ENCODE peak calls at places on chromosomes 11 and 22, in eight cellular contexts. One of them, this sample, is unnamed.

GRCh38 chr11:74739546-74740270 is 8.5 kb upstream of the CHRDL2 start:
- DNase-seq in A549: peak
- DNase-seq in PC-9: peak
- DNase-seq in neural progenitor cell: peak
- DNase-seq in PC-3: peak
- DNase-seq in H9: peak
- DNase-seq in WERI-Rb-1: peak
- DNase-seq in cardiac muscle cell: peak
- DNase-seq in this sample: peak

GRCh38 chr11:24747275-24748251 is 250.7 kb downstream of the LUZP2 start:
- DNase-seq in A549: no peak
- DNase-seq in PC-3: peak
- DNase-seq in neural progenitor cell: no peak
- DNase-seq in H9: no peak
- DNase-seq in PC-9: no peak
- DNase-seq in WERI-Rb-1: no peak
- DNase-seq in cardiac muscle cell: no peak
- DNase-seq in this sample: no peak

GRCh38 chr11:124893781-124894401 is 3.8 kb downstream of the ROBO4 start:
- DNase-seq in H9: no peak
- DNase-seq in A549: no peak
- DNase-seq in neural progenitor cell: no peak
- DNase-seq in WERI-Rb-1: no peak
- DNase-seq in cardiac muscle cell: no peak
- DNase-seq in PC-3: no peak
- DNase-seq in PC-9: no peak
- DNase-seq in this sample: no peak

GRCh38 chr11:19276859-19277808 is 36.4 kb upstream of the E2F8 start:
- DNase-seq in neural progenitor cell: no peak
- DNase-seq in cardiac muscle cell: peak
- DNase-seq in PC-3: peak
- DNase-seq in H9: no peak
- DNase-seq in PC-9: peak
- DNase-seq in WERI-Rb-1: no peak
- DNase-seq in A549: peak
- DNase-seq in this sample: peak

GRCh38 chr11:16013649-16014275 is 342.6 kb downstream of the SOX6 start:
- DNase-seq in A549: no peak
- DNase-seq in neural progenitor cell: no peak
- DNase-seq in PC-9: no peak
- DNase-seq in H9: no peak
- DNase-seq in cardiac muscle cell: no peak
- DNase-seq in PC-3: no peak
- DNase-seq in WERI-Rb-1: no peak
- DNase-seq in this sample: no peak

GRCh38 chr22:47193606-47194316 is 431.3 kb downstream of the TBC1D22A start:
- DNase-seq in cardiac muscle cell: no peak
- DNase-seq in PC-9: no peak
- DNase-seq in A549: no peak
- DNase-seq in neural progenitor cell: no peak
- DNase-seq in WERI-Rb-1: no peak
- DNase-seq in PC-3: no peak
- DNase-seq in H9: no peak
- DNase-seq in this sample: no peak

GRCh38 chr22:37485006-37485713 is 1.0 kb downstream of the MFNG start:
- DNase-seq in WERI-Rb-1: peak
- DNase-seq in PC-9: no peak
- DNase-seq in neural progenitor cell: no peak
- DNase-seq in PC-3: no peak
- DNase-seq in cardiac muscle cell: no peak
- DNase-seq in A549: no peak
- DNase-seq in H9: no peak
- DNase-seq in this sample: no peak

GRCh38 chr11:47003180-47003877 is 66.8 kb downstream of the CSTPP1 start:
- DNase-seq in cardiac muscle cell: no peak
- DNase-seq in WERI-Rb-1: no peak
- DNase-seq in PC-9: no peak
- DNase-seq in A549: no peak
- DNase-seq in neural progenitor cell: no peak
- DNase-seq in PC-3: no peak
- DNase-seq in H9: no peak
- DNase-seq in this sample: no peak

GRCh38 chr11:58392741-58393140 is 13.9 kb downstream of the OR5B3 start:
- DNase-seq in cardiac muscle cell: no peak
- DNase-seq in WERI-Rb-1: no peak
- DNase-seq in H9: no peak
- DNase-seq in A549: no peak
- DNase-seq in PC-3: peak
- DNase-seq in PC-9: peak
- DNase-seq in neural progenitor cell: no peak
- DNase-seq in this sample: peak

GRCh38 chr11:69368119-69368880 is 74.3 kb downstream of the MYEOV start:
- DNase-seq in PC-9: peak
- DNase-seq in cardiac muscle cell: no peak
- DNase-seq in neural progenitor cell: no peak
- DNase-seq in WERI-Rb-1: no peak
- DNase-seq in H9: peak
- DNase-seq in PC-3: peak
- DNase-seq in A549: no peak
- DNase-seq in this sample: peak

GRCh38 chr11:96456111-96456510 is 66.3 kb downstream of the JRKL start:
- DNase-seq in PC-9: no peak
- DNase-seq in neural progenitor cell: no peak
- DNase-seq in cardiac muscle cell: no peak
- DNase-seq in A549: no peak
- DNase-seq in PC-3: no peak
- DNase-seq in H9: no peak
- DNase-seq in WERI-Rb-1: no peak
- DNase-seq in this sample: no peak

GRCh38 chr11:86955674-86956522 is 703 bp upstream of the FZD4 start:
- DNase-seq in cardiac muscle cell: peak
- DNase-seq in PC-9: peak
- DNase-seq in WERI-Rb-1: peak
- DNase-seq in neural progenitor cell: peak
- DNase-seq in A549: peak
- DNase-seq in H9: peak
- DNase-seq in PC-3: peak
- DNase-seq in this sample: peak

GRCh38 chr22:33875316-33875715 is 45.0 kb downstream of the LARGE1 start:
- DNase-seq in A549: no peak
- DNase-seq in PC-3: no peak
- DNase-seq in H9: no peak
- DNase-seq in PC-9: no peak
- DNase-seq in WERI-Rb-1: no peak
- DNase-seq in cardiac muscle cell: no peak
- DNase-seq in neural progenitor cell: no peak
- DNase-seq in this sample: no peak

GRCh38 chr11:9756878-9757277 is 93.0 kb downstream of the SWAP70 start:
- DNase-seq in WERI-Rb-1: no peak
- DNase-seq in neural progenitor cell: no peak
- DNase-seq in A549: no peak
- DNase-seq in PC-9: no peak
- DNase-seq in PC-3: no peak
- DNase-seq in H9: no peak
- DNase-seq in cardiac muscle cell: no peak
- DNase-seq in this sample: no peak

GRCh38 chr11:61769946-61770683 is 17.7 kb downstream of the MYRF start:
- DNase-seq in PC-9: no peak
- DNase-seq in cardiac muscle cell: no peak
- DNase-seq in neural progenitor cell: no peak
- DNase-seq in WERI-Rb-1: no peak
- DNase-seq in PC-3: no peak
- DNase-seq in A549: no peak
- DNase-seq in H9: no peak
- DNase-seq in this sample: no peak

GRCh38 chr22:23844739-23845202 is 6.0 kb upstream of the DERL3 start:
- DNase-seq in PC-9: no peak
- DNase-seq in cardiac muscle cell: no peak
- DNase-seq in WERI-Rb-1: no peak
- DNase-seq in neural progenitor cell: no peak
- DNase-seq in A549: no peak
- DNase-seq in H9: no peak
- DNase-seq in PC-3: no peak
- DNase-seq in this sample: no peak

GRCh38 chr11:116925050-116925449 is 87.6 kb upstream of the APOA1 start:
- DNase-seq in H9: no peak
- DNase-seq in A549: no peak
- DNase-seq in cardiac muscle cell: no peak
- DNase-seq in PC-3: no peak
- DNase-seq in PC-9: peak
- DNase-seq in neural progenitor cell: peak
- DNase-seq in WERI-Rb-1: no peak
- DNase-seq in this sample: no peak

GRCh38 chr11:94826415-94826814 is 58.3 kb downstream of the AMOTL1 start:
- DNase-seq in WERI-Rb-1: no peak
- DNase-seq in H9: peak
- DNase-seq in A549: no peak
- DNase-seq in PC-9: no peak
- DNase-seq in PC-3: no peak
- DNase-seq in neural progenitor cell: peak
- DNase-seq in cardiac muscle cell: no peak
- DNase-seq in this sample: no peak
- TF ChIP-seq CTCF in WERI-Rb-1: no peak
- TF ChIP-seq CTCF in H9: no peak
- TF ChIP-seq CTCF in A549: no peak
- TF ChIP-seq CTCF in PC-9: no peak
- TF ChIP-seq CTCF in PC-3: no peak
- TF ChIP-seq CTCF in neural progenitor cell: no peak
- TF ChIP-seq CTCF in cardiac muscle cell: no peak
- TF ChIP-seq CTCF in this sample: no peak

GRCh38 chr11:118998822-118999221 is 884 bp downstream of the CENATAC start:
- DNase-seq in neural progenitor cell: peak
- DNase-seq in H9: peak
- DNase-seq in A549: peak
- DNase-seq in WERI-Rb-1: no peak
- DNase-seq in cardiac muscle cell: peak
- DNase-seq in PC-3: peak
- DNase-seq in PC-9: peak
- DNase-seq in this sample: peak
- H3K27ac ChIP-seq in neural progenitor cell: no peak
- H3K27ac ChIP-seq in H9: peak
- H3K27ac ChIP-seq in A549: peak
- H3K27ac ChIP-seq in WERI-Rb-1: no peak
- H3K27ac ChIP-seq in cardiac muscle cell: no peak
- H3K27ac ChIP-seq in PC-3: peak
- H3K27ac ChIP-seq in PC-9: peak
- H3K27ac ChIP-seq in this sample: peak

DNA sequence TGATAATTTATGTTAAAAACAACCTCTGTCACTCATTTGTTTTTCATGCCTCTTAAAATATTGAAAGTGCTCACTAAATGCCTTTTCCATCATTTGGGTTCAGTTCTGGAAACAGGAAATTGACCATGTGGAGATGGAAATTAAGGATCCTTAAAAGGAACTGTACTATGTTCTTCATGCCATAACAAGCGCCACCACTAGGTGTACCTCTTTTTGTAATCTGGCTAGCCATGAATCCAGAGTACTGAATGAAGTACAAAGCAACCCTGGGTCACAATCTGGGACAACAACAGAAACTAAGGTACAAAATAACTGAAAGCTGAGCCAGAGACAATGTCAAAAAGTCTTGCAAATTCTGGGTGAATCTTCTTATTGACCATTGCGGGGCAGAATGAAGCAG is 559.1 kb downstream of the FAM181B start:
- DNase-seq in A549: no peak
- DNase-seq in WERI-Rb-1: no peak
- DNase-seq in H9: no peak
- DNase-seq in PC-3: no peak
- DNase-seq in cardiac muscle cell: no peak
- DNase-seq in neural progenitor cell: peak
- DNase-seq in PC-9: no peak
- DNase-seq in this sample: no peak
- TF ChIP-seq CTCF in A549: no peak
- TF ChIP-seq CTCF in WERI-Rb-1: peak
- TF ChIP-seq CTCF in H9: peak
- TF ChIP-seq CTCF in PC-3: peak
- TF ChIP-seq CTCF in cardiac muscle cell: no peak
- TF ChIP-seq CTCF in neural progenitor cell: peak
- TF ChIP-seq CTCF in PC-9: peak
- TF ChIP-seq CTCF in this sample: no peak

GRCh38 chr11:12210200-12210599 is 99.8 kb downstream of the MICAL2 start:
- DNase-seq in A549: no peak
- DNase-seq in neural progenitor cell: no peak
- DNase-seq in PC-9: no peak
- DNase-seq in H9: no peak
- DNase-seq in PC-3: no peak
- DNase-seq in cardiac muscle cell: no peak
- DNase-seq in WERI-Rb-1: no peak
- DNase-seq in this sample: no peak

GRCh38 chr11:12205330-12205729 is 94.9 kb downstream of the MICAL2 start:
- DNase-seq in WERI-Rb-1: no peak
- DNase-seq in cardiac muscle cell: peak
- DNase-seq in neural progenitor cell: no peak
- DNase-seq in PC-9: no peak
- DNase-seq in A549: no peak
- DNase-seq in PC-3: peak
- DNase-seq in H9: no peak
- DNase-seq in this sample: no peak

GRCh38 chr11:12209096-12209495 is 98.7 kb downstream of the MICAL2 start:
- DNase-seq in H9: no peak
- DNase-seq in PC-9: no peak
- DNase-seq in cardiac muscle cell: no peak
- DNase-seq in A549: no peak
- DNase-seq in WERI-Rb-1: no peak
- DNase-seq in PC-3: no peak
- DNase-seq in neural progenitor cell: no peak
- DNase-seq in this sample: no peak

GRCh38 chr11:12206529-12206928 is 96.1 kb downstream of the MICAL2 start:
- DNase-seq in PC-3: no peak
- DNase-seq in H9: no peak
- DNase-seq in WERI-Rb-1: no peak
- DNase-seq in PC-9: no peak
- DNase-seq in neural progenitor cell: no peak
- DNase-seq in A549: no peak
- DNase-seq in cardiac muscle cell: no peak
- DNase-seq in this sample: no peak

DNA sequence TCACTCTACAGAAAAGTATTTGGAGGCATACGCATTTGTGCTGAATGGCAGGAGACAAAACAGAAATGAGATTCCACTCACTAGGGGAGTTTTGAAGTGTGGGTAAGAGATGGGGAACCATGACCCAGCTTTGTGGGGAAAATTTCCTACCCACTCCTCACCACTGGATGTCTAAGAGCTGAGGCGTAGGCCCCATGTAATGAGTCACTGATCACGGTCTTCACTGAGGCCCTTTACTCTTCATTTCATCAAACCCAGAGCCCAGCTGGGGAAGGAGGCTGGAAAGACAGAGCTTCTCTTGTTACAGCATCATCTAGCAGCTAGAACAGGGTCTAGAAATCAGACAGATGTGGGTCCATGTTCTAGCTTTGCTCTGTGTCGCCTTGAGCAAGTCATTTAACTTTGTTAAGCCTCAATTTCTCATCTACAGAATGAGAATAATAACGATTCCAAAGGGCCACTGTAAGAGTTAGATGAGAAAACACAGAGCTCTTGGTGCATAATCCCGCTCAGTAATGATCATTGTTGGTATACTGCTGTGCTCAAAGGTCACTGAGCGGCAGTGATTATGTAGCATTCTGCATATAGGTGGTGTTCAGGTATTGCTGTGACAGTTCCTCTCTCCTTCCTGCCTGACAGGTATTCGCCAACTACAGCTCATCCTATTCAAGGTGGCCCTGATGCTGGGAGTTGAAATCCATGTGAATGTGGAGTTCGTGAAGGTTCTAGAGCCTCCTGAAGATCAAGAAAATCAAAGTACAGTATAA is 97.2 kb downstream of the MICAL2 start:
- DNase-seq in neural progenitor cell: no peak
- DNase-seq in H9: no peak
- DNase-seq in A549: no peak
- DNase-seq in PC-9: no peak
- DNase-seq in cardiac muscle cell: peak
- DNase-seq in PC-3: peak
- DNase-seq in WERI-Rb-1: no peak
- DNase-seq in this sample: no peak
- H3K27ac ChIP-seq in neural progenitor cell: no peak
- H3K27ac ChIP-seq in H9: no peak
- H3K27ac ChIP-seq in A549: no peak
- H3K27ac ChIP-seq in PC-9: no peak
- H3K27ac ChIP-seq in cardiac muscle cell: no peak
- H3K27ac ChIP-seq in PC-3: no peak
- H3K27ac ChIP-seq in WERI-Rb-1: no peak
- H3K27ac ChIP-seq in this sample: no peak